ENCODE peak calls at places on chromosomes 16 and 17, in five cellular contexts. C is osteoblast, M is MCF 10A, U is kidney epithelial cell, S is left ventricle myocardium inferior. J is an unnamed sample.

GRCh38 chr17:46943511-46944393 is 20.8 kb downstream of the GOSR2 start:
- DNase-seq in C (no peak), M (no peak), U (no peak), S (no peak), J (no peak)

GRCh38 chr17:66949501-66949900 is 15.0 kb upstream of the CACNG4 start:
- DNase-seq in C (peak; percentile 47), M (peak; percentile 65), U (no peak), S (no peak), J (no peak)

GRCh38 chr17:17940451-17940911 is 31.7 kb downstream of the TOM1L2 start:
- DNase-seq in C (peak; percentile 73), M (no peak), U (no peak), S (no peak), J (no peak)

GRCh38 chr16:27795992-27796614 is 246.2 kb downstream of the KATNIP start:
- DNase-seq in C (peak; percentile 63), M (peak; percentile 51), U (no peak), S (peak; percentile 41), J (no peak)

GRCh38 chr16:29290631-29291247 is 115.8 kb downstream of the NPIPB11 start:
- DNase-seq in C (peak; percentile 95), M (peak; percentile 100), U (peak; percentile 88), S (peak; percentile 94), J (no peak)

GRCh38 chr17:65198653-65199382 is 61.6 kb downstream of the RGS9 start:
- DNase-seq in C (peak; percentile 90), M (peak; percentile 63), U (peak; percentile 37), S (no peak), J (no peak)

GRCh38 chr16:3654249-3654991 is at the start of gene DNASE1:
- DNase-seq in C (peak; percentile 93), M (peak; percentile 82), U (peak; percentile 19), S (peak; percentile 43), J (peak; percentile 69)

GRCh38 chr16:26697826-26698225 is 368.9 kb upstream of the C16orf82 start:
- DNase-seq in C (no peak), M (no peak), U (no peak), S (no peak), J (no peak)

GRCh38 chr16:21167360-21167759 is 8.9 kb downstream of the LDAF1 start:
- DNase-seq in C (peak; percentile 78), M (peak; percentile 87), U (peak; percentile 96), S (no peak), J (no peak)

GRCh38 chr16:79600636-79601091 is at the start of gene MAF:
- DNase-seq in C (peak; percentile 99), M (peak; percentile 86), U (peak; percentile 75), S (peak; percentile 89), J (no peak)

GRCh38 chr17:81339180-81339501 is 44.0 kb upstream of the SLC38A10 start:
- DNase-seq in C (no peak), M (no peak), U (no peak), S (no peak), J (no peak)
- TF ChIP-seq CTCF in C (no peak), M (no peak), U (no peak), S (no peak), J (no peak)

DNA sequence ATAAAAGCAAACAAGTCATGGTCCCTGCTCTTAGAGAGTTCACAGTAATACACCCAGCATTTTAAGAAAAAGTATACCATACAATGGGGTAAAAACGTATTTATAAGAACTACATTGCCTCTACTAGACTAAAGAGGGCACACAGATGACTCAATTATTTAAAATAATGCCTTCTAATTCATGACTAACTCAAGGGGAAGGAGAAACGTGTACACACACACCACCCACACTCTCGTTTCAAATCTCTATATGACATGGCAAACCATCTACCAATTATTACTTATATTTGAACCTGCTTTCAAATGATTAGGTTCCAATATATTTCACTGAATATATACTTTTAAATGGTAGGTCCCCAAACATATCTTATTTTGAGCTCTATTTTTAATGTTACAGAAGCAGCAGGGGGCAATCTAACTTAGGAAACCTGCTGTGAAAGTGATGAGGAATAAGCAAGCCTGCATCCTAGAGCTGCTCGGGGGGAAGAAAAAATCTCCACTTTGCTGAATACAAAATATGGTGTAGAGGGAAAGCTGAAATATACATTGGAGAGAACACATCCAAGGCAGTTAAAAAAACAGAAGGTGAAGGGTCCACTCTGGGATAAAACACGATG is 232.4 kb upstream of the PSMD7 start:
- DNase-seq in C (no peak), M (no peak), U (no peak), S (no peak), J (no peak)
- TF ChIP-seq CTCF in C (no peak), M (peak; percentile 12), U (peak; percentile 2), S (peak; percentile 8), J (peak; percentile 59)

DNA sequence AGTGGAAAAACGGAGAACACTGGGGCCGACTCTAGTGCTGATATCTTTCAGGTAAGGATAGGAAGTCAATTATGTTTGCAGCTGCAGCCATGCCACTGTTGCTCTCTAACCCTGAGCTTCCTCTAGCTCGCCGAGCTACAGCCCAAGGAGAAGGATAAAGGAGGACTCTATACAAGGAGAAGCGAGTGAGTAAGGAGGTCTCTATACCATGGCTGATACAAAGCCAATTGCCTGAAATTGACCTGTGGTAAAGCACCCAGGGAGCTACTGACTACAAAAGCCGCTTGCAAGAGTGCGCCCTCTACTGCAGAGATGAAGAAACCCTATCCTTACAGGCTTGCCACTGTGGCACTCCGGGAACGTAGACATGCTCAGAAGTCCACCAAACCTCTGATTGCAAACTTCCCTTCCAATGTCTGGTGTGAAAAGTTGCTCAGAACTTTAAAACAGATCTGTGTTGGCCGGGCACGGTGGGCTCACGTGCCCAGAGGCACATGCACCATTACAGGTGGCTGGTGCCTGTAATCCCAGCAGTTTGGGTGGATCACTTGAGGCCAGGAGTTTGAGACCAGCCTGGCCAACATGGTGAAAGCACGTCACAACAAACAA is 10.8 kb upstream of the SLC46A1 start:
- DNase-seq in C (peak; percentile 83), M (peak; percentile 76), U (no peak), S (no peak), J (no peak)
- TF ChIP-seq CTCF in C (peak; percentile 89), M (peak; percentile 78), U (peak; percentile 91), S (peak; percentile 76), J (peak; percentile 82)

GRCh38 chr17:78040561-78041400 is 82.3 kb downstream of the TNRC6C start:
- DNase-seq in C (peak; percentile 89), M (peak; percentile 77), U (no peak), S (peak; percentile 63), J (no peak)
- TF ChIP-seq CTCF in C (peak; percentile 7), M (no peak), U (no peak), S (no peak), J (no peak)

DNA sequence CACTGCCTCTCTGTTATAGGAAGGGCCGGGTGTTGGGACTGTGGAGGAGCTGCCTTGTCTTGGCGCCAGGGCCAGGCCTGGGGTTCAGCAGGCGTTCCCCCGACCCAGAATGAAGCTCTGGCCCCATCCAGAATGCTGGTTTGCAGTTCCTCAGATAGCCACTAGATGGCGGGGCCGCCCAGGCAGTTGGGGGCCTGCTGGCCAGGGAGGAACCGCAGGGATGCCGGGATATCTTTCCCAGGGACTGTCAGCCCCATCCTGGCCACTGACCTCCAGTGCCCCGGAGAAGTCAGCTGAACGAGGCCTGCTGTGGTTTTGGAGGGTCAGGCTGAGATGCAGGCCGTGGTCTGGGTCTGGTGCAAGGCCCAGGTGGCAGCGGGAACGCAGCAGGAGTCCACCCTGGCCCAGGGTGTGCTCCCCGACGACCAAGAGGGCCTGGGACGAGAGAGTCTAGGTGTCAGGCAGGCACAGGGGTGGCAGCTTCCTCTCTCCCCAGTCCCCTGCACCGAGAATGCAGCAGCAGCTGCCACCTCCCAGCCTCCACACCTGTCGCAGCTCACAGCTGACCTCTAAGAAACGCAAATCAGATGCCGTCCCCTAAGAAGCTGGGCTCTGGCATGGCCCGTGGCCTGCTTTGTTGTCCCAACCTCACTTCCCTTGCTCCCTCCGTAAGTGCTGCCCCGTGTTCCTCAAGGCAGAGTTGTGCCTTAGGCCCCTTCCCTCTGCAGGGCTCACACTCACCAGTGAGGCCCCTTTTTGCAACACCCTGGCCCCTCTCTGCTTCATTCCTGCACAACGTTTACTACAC is 51.2 kb downstream of the RMI2 start:
- DNase-seq in C (peak; percentile 100), M (peak; percentile 63), U (no peak), S (peak; percentile 67), J (peak; percentile 88)
- TF ChIP-seq CTCF in C (peak; percentile 94), M (peak; percentile 99), U (peak; percentile 99), S (no peak), J (peak; percentile 98)

GRCh38 chr16:8808613-8809353 is 11.1 kb downstream of the PMM2 start:
- DNase-seq in C (no peak), M (no peak), U (no peak), S (no peak), J (no peak)
- TF ChIP-seq CTCF in C (no peak), M (no peak), U (no peak), S (no peak), J (no peak)

GRCh38 chr17:53996896-53997295 is 174.2 kb downstream of the KIF2B start:
- DNase-seq in C (no peak), M (no peak), U (no peak), S (no peak), J (no peak)

DNA sequence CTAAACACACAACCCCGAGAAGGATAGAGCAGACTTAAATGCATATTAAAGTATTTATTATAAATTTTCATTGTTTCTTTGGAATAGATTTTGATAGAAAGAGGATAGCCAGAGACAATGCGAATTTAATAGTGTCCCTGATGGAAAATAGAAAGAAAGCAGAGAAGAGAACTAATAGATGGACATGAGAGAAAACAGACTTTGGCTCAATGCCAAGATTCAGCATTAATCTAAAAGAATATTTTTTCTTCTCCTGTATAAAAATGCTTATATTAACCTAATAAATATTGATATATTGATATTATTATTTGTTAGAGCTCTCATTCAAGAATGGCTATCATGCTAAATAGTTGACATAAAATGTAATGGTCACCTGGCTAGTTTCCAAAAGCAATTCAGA is 173.4 kb downstream of the KIF2B start:
- DNase-seq in C (no peak), M (no peak), U (no peak), S (no peak), J (no peak)
- TF ChIP-seq CTCF in C (no peak), M (no peak), U (no peak), S (no peak), J (no peak)

DNA sequence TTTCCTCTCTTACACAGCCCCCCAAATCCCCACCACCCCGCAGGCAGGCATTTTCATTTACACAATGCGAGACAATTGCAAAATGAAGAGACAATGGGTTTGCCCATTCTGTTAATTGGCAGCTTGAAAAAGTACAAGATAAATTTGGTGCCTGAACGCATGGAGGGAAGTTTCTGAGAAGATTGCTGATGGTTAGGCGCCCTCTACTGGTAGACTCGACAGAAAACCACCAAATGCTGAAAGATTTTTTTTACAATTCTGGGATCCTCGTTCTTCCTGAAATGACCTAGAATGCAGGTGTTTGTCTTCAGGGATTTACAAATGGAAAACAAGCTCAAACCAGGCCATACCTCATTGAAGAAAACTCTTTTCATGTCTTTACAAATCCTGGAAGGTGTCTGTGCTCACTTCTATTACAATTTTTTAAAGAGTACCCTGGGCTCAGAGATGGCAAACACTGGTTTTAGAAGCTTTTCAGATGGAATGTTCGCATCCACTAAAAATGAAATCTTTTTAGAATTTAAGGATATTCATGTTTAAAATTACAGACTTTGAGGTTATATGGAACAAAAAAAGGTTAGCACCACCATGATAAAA is 338.5 kb downstream of the PMP22 start:
- DNase-seq in C (peak; percentile 14), M (peak; percentile 83), U (no peak), S (no peak), J (no peak)
- TF ChIP-seq CTCF in C (peak; percentile 84), M (peak; percentile 80), U (peak; percentile 82), S (peak; percentile 78), J (peak; percentile 93)

DNA sequence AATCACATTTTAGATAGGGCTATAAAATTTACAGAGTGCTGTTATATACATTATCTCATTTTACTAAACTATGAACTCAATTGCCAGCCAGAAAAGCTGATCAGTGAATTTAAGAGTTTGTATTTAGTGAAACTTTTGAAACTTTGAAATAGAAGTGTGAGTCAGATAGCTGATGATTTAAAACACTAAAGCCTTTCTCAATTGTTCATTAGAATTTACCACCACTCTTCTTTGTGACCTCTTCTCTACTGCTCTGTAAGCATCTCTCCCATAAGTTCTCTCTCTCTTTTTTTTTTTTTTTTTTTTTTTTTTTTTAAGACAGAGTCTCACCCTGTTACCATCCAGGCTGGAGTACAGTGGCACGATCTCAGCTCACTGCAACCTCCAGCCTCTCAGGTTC is 43.7 kb downstream of the GOSR1 start:
- DNase-seq in C (peak; percentile 19), M (no peak), U (no peak), S (no peak), J (no peak)
- TF ChIP-seq CTCF in C (no peak), M (no peak), U (no peak), S (no peak), J (no peak)

J was measured in chondrocyte.